ENCODE peak calls at places on chromosomes 13 and 19, in nine cellular contexts. Y is lower lobe of right lung; H is activated CD4-positive, alpha-beta T cell treated with anti-CD3 and anti-CD28 coated beads, Interleukin-2, amount 50 U/mL, for 1 hour; O is endothelial cell; I is HFFc6; J is GM23338; K is HS-5; C is fibroblast of mammary gland; A is brain microvascular endothelial cell. V is an unnamed sample.

GRCh38 chr13:33099860-33100259 is 83.6 kb downstream of the KL start:
- DNase-seq in K (no peak), C (no peak), J (no peak), I (no peak), H (no peak), Y (no peak), A (no peak), O (no peak), V (no peak)

GRCh38 chr19:19805480-19805879 is 16.1 kb downstream of the ZNF506 start:
- DNase-seq in Y (no peak), H (no peak), J (no peak), K (no peak), I (no peak), O (no peak), C (no peak), A (no peak), V (no peak)

GRCh38 chr13:37648604-37649003 is 50.0 kb upstream of the POSTN start:
- DNase-seq in Y (no peak), H (no peak), I (peak; percentile 76), A (peak; percentile 45), O (no peak), C (peak; percentile 80), K (no peak), J (no peak), V (no peak)

GRCh38 chr13:52348983-52349780 is 56.8 kb downstream of the THSD1 start:
- DNase-seq in H (no peak), O (no peak), A (peak; percentile 46), C (peak; percentile 92), I (peak; percentile 72), K (no peak), J (no peak), Y (no peak), V (no peak)

GRCh38 chr13:36685912-36686311 is 12.1 kb downstream of the SERTM1 start:
- DNase-seq in J (no peak), A (peak; percentile 24), H (no peak), O (no peak), I (no peak), Y (no peak), K (no peak), C (peak; percentile 86), V (no peak)

GRCh38 chr19:42038675-42039074 is 31.3 kb downstream of the GRIK5 start:
- DNase-seq in H (no peak), J (no peak), A (no peak), K (no peak), Y (no peak), I (no peak), O (no peak), C (no peak), V (no peak)

GRCh38 chr13:40170982-40171381 is 495.5 kb downstream of the FOXO1 start:
- DNase-seq in I (no peak), C (no peak), J (no peak), H (no peak), A (no peak), Y (no peak), O (no peak), K (no peak), V (no peak)

GRCh38 chr19:2775556-2776430 is 7.3 kb downstream of the SGTA start:
- DNase-seq in I (no peak), O (no peak), J (no peak), H (peak; percentile 68), C (peak; percentile 86), A (peak; percentile 39), K (no peak), Y (peak; percentile 84), V (peak; percentile 88)

GRCh38 chr13:98959299-98959698 is 18.6 kb downstream of the DOCK9 start:
- DNase-seq in H (no peak), C (no peak), O (no peak), Y (no peak), A (no peak), I (no peak), K (no peak), J (no peak), V (no peak)

GRCh38 chr13:75151081-75151643 is 330.8 kb downstream of the TBC1D4 start:
- DNase-seq in H (no peak), J (no peak), K (peak; percentile 22), Y (no peak), C (peak; percentile 79), A (peak; percentile 89), I (peak; percentile 64), O (no peak), V (no peak)

GRCh38 chr13:36163303-36163702 is 32.1 kb upstream of the DCLK1 start:
- DNase-seq in I (no peak), K (no peak), C (no peak), Y (no peak), O (no peak), H (no peak), A (no peak), J (no peak), V (no peak)

V was measured in spleen.